ENCODE peak calls at places on chromosomes 11 and 22, in ten cellular contexts. One of them, this sample, is unnamed. For H3K9me2, the result is how much of the 10 kb centered on the place peaks cover.

GRCh38 chr11:9906043-9906791 is 242.3 kb downstream of the SWAP70 start:
- DNase-seq in GM23248: peak
- DNase-seq in HCT116: peak
- DNase-seq in MM.1S: no peak
- DNase-seq in GM23338: peak
- DNase-seq in OCI-LY7: no peak
- DNase-seq in PC-3: peak
- DNase-seq in hepatocyte: peak
- DNase-seq in Karpas-422: no peak
- DNase-seq in SK-N-SH: no peak
- DNase-seq in this sample: peak

GRCh38 chr11:1875093-1875785 is 16.5 kb downstream of the PRR33 start:
- DNase-seq in GM23248: no peak
- DNase-seq in HCT116: no peak
- DNase-seq in MM.1S: no peak
- DNase-seq in GM23338: no peak
- DNase-seq in OCI-LY7: no peak
- DNase-seq in PC-3: no peak
- DNase-seq in hepatocyte: no peak
- DNase-seq in Karpas-422: no peak
- DNase-seq in SK-N-SH: peak
- DNase-seq in this sample: no peak

GRCh38 chr22:25045176-25045575 is 92.7 kb downstream of the KIAA1671 start:
- DNase-seq in GM23248: no peak
- DNase-seq in HCT116: no peak
- DNase-seq in MM.1S: no peak
- DNase-seq in GM23338: no peak
- DNase-seq in OCI-LY7: no peak
- DNase-seq in PC-3: no peak
- DNase-seq in hepatocyte: no peak
- DNase-seq in Karpas-422: no peak
- DNase-seq in SK-N-SH: no peak
- DNase-seq in this sample: no peak

GRCh38 chr22:46929046-46929688 is 166.7 kb downstream of the TBC1D22A start:
- DNase-seq in GM23248: no peak
- DNase-seq in HCT116: no peak
- DNase-seq in MM.1S: no peak
- DNase-seq in GM23338: no peak
- DNase-seq in OCI-LY7: no peak
- DNase-seq in PC-3: no peak
- DNase-seq in hepatocyte: no peak
- DNase-seq in Karpas-422: no peak
- DNase-seq in SK-N-SH: no peak
- DNase-seq in this sample: no peak

GRCh38 chr22:48738204-48738980 is 1089.3 kb downstream of the BRD1 start:
- DNase-seq in GM23248: no peak
- DNase-seq in HCT116: no peak
- DNase-seq in MM.1S: no peak
- DNase-seq in GM23338: no peak
- DNase-seq in OCI-LY7: no peak
- DNase-seq in PC-3: no peak
- DNase-seq in hepatocyte: no peak
- DNase-seq in Karpas-422: no peak
- DNase-seq in SK-N-SH: no peak
- DNase-seq in this sample: no peak

GRCh38 chr11:57248780-57249383 is 11.8 kb upstream of the APLNR start:
- DNase-seq in GM23248: peak
- DNase-seq in HCT116: peak
- DNase-seq in MM.1S: peak
- DNase-seq in GM23338: peak
- DNase-seq in OCI-LY7: peak
- DNase-seq in PC-3: peak
- DNase-seq in hepatocyte: peak
- DNase-seq in Karpas-422: peak
- DNase-seq in SK-N-SH: peak
- DNase-seq in this sample: peak

GRCh38 chr11:132744771-132745170 is 787.5 kb downstream of the OPCML start:
- DNase-seq in GM23248: peak
- DNase-seq in HCT116: no peak
- DNase-seq in MM.1S: no peak
- DNase-seq in GM23338: no peak
- DNase-seq in OCI-LY7: no peak
- DNase-seq in PC-3: no peak
- DNase-seq in hepatocyte: no peak
- DNase-seq in Karpas-422: no peak
- DNase-seq in SK-N-SH: no peak
- DNase-seq in this sample: no peak

GRCh38 chr11:31995525-31996123 is 95.2 kb upstream of the RCN1 start:
- DNase-seq in GM23248: peak
- DNase-seq in HCT116: no peak
- DNase-seq in MM.1S: peak
- DNase-seq in GM23338: no peak
- DNase-seq in OCI-LY7: peak
- DNase-seq in PC-3: peak
- DNase-seq in hepatocyte: no peak
- DNase-seq in Karpas-422: no peak
- DNase-seq in SK-N-SH: no peak
- DNase-seq in this sample: no peak

GRCh38 chr22:37174964-37175363 is 13.1 kb downstream of the C1QTNF6 start:
- DNase-seq in GM23248: no peak
- DNase-seq in HCT116: no peak
- DNase-seq in MM.1S: no peak
- DNase-seq in GM23338: no peak
- DNase-seq in OCI-LY7: no peak
- DNase-seq in PC-3: no peak
- DNase-seq in hepatocyte: no peak
- DNase-seq in Karpas-422: no peak
- DNase-seq in SK-N-SH: peak
- DNase-seq in this sample: no peak

GRCh38 chr11:94831529-94831928 is 63.4 kb downstream of the AMOTL1 start:
- DNase-seq in GM23248: no peak
- DNase-seq in HCT116: no peak
- DNase-seq in MM.1S: no peak
- DNase-seq in GM23338: peak
- DNase-seq in OCI-LY7: no peak
- DNase-seq in PC-3: no peak
- DNase-seq in hepatocyte: no peak
- DNase-seq in Karpas-422: no peak
- DNase-seq in SK-N-SH: no peak
- DNase-seq in this sample: no peak

GRCh38 chr11:117076941-117077659 is 21.1 kb downstream of the SIK3 start:
- DNase-seq in GM23248: no peak
- DNase-seq in HCT116: no peak
- DNase-seq in MM.1S: no peak
- DNase-seq in GM23338: peak
- DNase-seq in OCI-LY7: peak
- DNase-seq in PC-3: no peak
- DNase-seq in hepatocyte: peak
- DNase-seq in Karpas-422: no peak
- DNase-seq in SK-N-SH: no peak
- DNase-seq in this sample: no peak
- H3K9me2 ChIP-seq in GM23248: under half
- H3K9me2 ChIP-seq in HCT116: under half
- H3K9me2 ChIP-seq in MM.1S: under half
- H3K9me2 ChIP-seq in GM23338: under half
- H3K9me2 ChIP-seq in OCI-LY7: under half
- H3K9me2 ChIP-seq in PC-3: under half
- H3K9me2 ChIP-seq in hepatocyte: under half
- H3K9me2 ChIP-seq in Karpas-422: under half
- H3K9me2 ChIP-seq in SK-N-SH: under half
- H3K9me2 ChIP-seq in this sample: under half

GRCh38 chr11:92527467-92527866 is 302.8 kb downstream of the FAT3 start:
- DNase-seq in GM23248: peak
- DNase-seq in HCT116: no peak
- DNase-seq in MM.1S: no peak
- DNase-seq in GM23338: no peak
- DNase-seq in OCI-LY7: no peak
- DNase-seq in PC-3: no peak
- DNase-seq in hepatocyte: no peak
- DNase-seq in Karpas-422: no peak
- DNase-seq in SK-N-SH: no peak
- DNase-seq in this sample: no peak
- H3K4me2 ChIP-seq in GM23248: no peak
- H3K4me2 ChIP-seq in HCT116: no peak
- H3K4me2 ChIP-seq in MM.1S: no peak
- H3K4me2 ChIP-seq in GM23338: no peak
- H3K4me2 ChIP-seq in OCI-LY7: no peak
- H3K4me2 ChIP-seq in PC-3: no peak
- H3K4me2 ChIP-seq in hepatocyte: no peak
- H3K4me2 ChIP-seq in Karpas-422: no peak
- H3K4me2 ChIP-seq in SK-N-SH: no peak
- H3K4me2 ChIP-seq in this sample: no peak

DNA sequence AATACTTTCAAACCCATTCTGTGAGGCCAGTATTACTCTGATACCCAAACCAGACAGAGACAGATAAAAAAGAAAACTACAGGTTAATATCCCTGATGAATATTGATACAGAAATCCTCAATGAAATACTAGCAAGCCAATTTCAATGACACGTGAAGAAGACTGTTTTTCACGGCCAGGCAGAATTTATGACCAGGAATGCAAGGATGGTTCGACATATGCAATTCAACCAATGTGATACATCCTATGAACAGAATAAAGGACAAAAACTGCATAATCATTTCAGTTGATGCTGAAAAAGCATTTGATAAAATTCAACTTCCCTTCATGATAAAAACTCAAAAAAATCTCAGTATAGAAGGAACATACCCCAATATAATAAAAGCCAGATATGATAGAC is 44.5 kb downstream of the SLC22A24 start:
- DNase-seq in GM23248: peak
- DNase-seq in HCT116: no peak
- DNase-seq in MM.1S: no peak
- DNase-seq in GM23338: no peak
- DNase-seq in OCI-LY7: no peak
- DNase-seq in PC-3: no peak
- DNase-seq in hepatocyte: no peak
- DNase-seq in Karpas-422: no peak
- DNase-seq in SK-N-SH: no peak
- DNase-seq in this sample: no peak
- H3K9me2 ChIP-seq in GM23248: under half
- H3K9me2 ChIP-seq in HCT116: under half
- H3K9me2 ChIP-seq in MM.1S: under half
- H3K9me2 ChIP-seq in GM23338: under half
- H3K9me2 ChIP-seq in OCI-LY7: under half
- H3K9me2 ChIP-seq in PC-3: under half
- H3K9me2 ChIP-seq in hepatocyte: under half
- H3K9me2 ChIP-seq in Karpas-422: under half
- H3K9me2 ChIP-seq in SK-N-SH: under half
- H3K9me2 ChIP-seq in this sample: under half

GRCh38 chr22:50547231-50547851 is 1.6 kb downstream of the KLHDC7B start:
- DNase-seq in GM23248: no peak
- DNase-seq in HCT116: no peak
- DNase-seq in MM.1S: no peak
- DNase-seq in GM23338: no peak
- DNase-seq in OCI-LY7: no peak
- DNase-seq in PC-3: no peak
- DNase-seq in hepatocyte: no peak
- DNase-seq in Karpas-422: peak
- DNase-seq in SK-N-SH: peak
- DNase-seq in this sample: no peak

GRCh38 chr22:50550395-50550794 is 4.7 kb downstream of the KLHDC7B start:
- DNase-seq in GM23248: no peak
- DNase-seq in HCT116: no peak
- DNase-seq in MM.1S: no peak
- DNase-seq in GM23338: no peak
- DNase-seq in OCI-LY7: no peak
- DNase-seq in PC-3: no peak
- DNase-seq in hepatocyte: no peak
- DNase-seq in Karpas-422: no peak
- DNase-seq in SK-N-SH: no peak
- DNase-seq in this sample: no peak

GRCh38 chr22:50548913-50549790 is 3.5 kb downstream of the KLHDC7B start:
- DNase-seq in GM23248: no peak
- DNase-seq in HCT116: no peak
- DNase-seq in MM.1S: no peak
- DNase-seq in GM23338: no peak
- DNase-seq in OCI-LY7: peak
- DNase-seq in PC-3: no peak
- DNase-seq in hepatocyte: no peak
- DNase-seq in Karpas-422: no peak
- DNase-seq in SK-N-SH: peak
- DNase-seq in this sample: no peak

GRCh38 chr22:50546326-50547230 is 879 bp downstream of the KLHDC7B start:
- DNase-seq in GM23248: no peak
- DNase-seq in HCT116: no peak
- DNase-seq in MM.1S: no peak
- DNase-seq in GM23338: no peak
- DNase-seq in OCI-LY7: no peak
- DNase-seq in PC-3: no peak
- DNase-seq in hepatocyte: no peak
- DNase-seq in Karpas-422: no peak
- DNase-seq in SK-N-SH: peak
- DNase-seq in this sample: no peak

DNA sequence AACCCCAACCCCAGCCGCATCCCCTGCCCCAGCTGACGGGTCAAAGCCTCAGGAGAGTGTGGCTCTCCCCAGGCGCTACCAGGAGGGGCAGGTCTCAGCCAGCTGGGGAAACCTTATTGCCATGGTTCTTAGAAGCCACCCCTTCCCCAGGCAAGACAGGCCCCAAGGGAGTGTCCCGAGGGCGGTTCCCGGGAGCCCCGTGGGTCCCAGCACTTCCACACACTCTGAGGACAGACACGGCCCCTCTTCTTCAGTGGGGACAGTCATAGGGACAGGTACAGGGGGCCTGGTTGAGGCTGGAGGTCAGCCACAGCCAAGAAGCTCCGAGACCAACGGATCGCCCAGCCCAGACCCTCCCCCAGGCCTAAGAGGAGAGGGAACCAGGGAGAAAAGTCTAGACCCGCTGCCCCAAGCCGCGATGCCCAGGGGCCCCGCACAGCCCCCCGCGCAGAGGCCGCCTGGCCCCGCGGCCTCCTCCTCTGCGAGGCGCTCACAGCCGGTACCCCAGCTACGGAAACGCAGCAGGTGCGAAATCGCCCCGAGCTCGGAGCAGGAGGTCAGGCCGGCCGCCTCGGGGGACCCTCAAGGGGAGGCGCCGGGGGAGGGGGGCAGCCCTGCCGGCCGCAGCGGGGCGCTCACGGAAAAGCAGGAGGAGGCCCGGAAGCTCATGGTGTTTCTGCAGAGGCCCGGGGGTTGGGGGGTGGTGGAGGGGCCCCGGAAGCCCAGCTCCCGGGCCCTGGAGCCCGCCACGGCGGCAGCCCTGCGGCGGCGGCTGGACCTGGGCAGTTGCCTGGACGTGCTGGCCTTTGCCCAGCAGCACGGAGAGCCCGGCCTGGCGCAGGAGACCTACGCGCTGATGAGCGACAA is 2.6 kb downstream of the KLHDC7B start:
- DNase-seq in GM23248: peak
- DNase-seq in HCT116: no peak
- DNase-seq in MM.1S: no peak
- DNase-seq in GM23338: no peak
- DNase-seq in OCI-LY7: peak
- DNase-seq in PC-3: no peak
- DNase-seq in hepatocyte: no peak
- DNase-seq in Karpas-422: peak
- DNase-seq in SK-N-SH: peak
- DNase-seq in this sample: no peak
- H3K4me2 ChIP-seq in GM23248: peak
- H3K4me2 ChIP-seq in HCT116: no peak
- H3K4me2 ChIP-seq in MM.1S: peak
- H3K4me2 ChIP-seq in GM23338: peak
- H3K4me2 ChIP-seq in OCI-LY7: peak
- H3K4me2 ChIP-seq in PC-3: no peak
- H3K4me2 ChIP-seq in hepatocyte: no peak
- H3K4me2 ChIP-seq in Karpas-422: peak
- H3K4me2 ChIP-seq in SK-N-SH: no peak
- H3K4me2 ChIP-seq in this sample: no peak

This sample was measured in PC-9.